ENCODE peak calls at places on chromosomes 13 and 19, in five cellular contexts. F, Q, O, S and Z are unnamed samples.
A peak's percentile ranks its signal among the peaks of the same experiment; 100 is the strongest.

GRCh38 chr13:49933511-49933910 is 2.6 kb downstream of the SPRYD7 start:
- DNase-seq in S (no peak), F (no peak), O (no peak), Q (peak; percentile 45), Z (no peak)

GRCh38 chr13:92297971-92298942 is 899.8 kb downstream of the GPC5 start:
- DNase-seq in O (no peak), Q (no peak), S (no peak), F (no peak), Z (no peak)

GRCh38 chr19:45439569-45440258 is 16.0 kb upstream of the ERCC1 start:
- DNase-seq in S (peak; percentile 83), O (peak; percentile 70), F (peak; percentile 58), Q (peak; percentile 70), Z (peak; percentile 82)

GRCh38 chr19:17806945-17807344 is 12.0 kb downstream of the B3GNT3 start:
- DNase-seq in F (peak; percentile 46), Q (no peak), O (no peak), S (no peak), Z (no peak)

GRCh38 chr19:4749870-4750269 is 26.2 kb upstream of the DPP9 start:
- DNase-seq in F (no peak), S (no peak), Q (no peak), O (no peak), Z (no peak)

GRCh38 chr19:40190891-40191835 is at the start of gene MAP3K10:
- DNase-seq in Q (peak; percentile 57), O (peak; percentile 62), S (peak; percentile 63), F (peak; percentile 49), Z (peak; percentile 65)

GRCh38 chr19:16871870-16872269 is 16.9 kb upstream of the F2RL3 start:
- DNase-seq in Q (no peak), F (no peak), S (no peak), O (no peak), Z (no peak)

GRCh38 chr19:51552608-51552995 is 18.5 kb upstream of the ZNF175 start:
- DNase-seq in F (no peak), O (no peak), S (no peak), Q (no peak), Z (no peak)

GRCh38 chr13:112574476-112575294 is 13.3 kb downstream of the TUBGCP3 start:
- DNase-seq in O (no peak), F (no peak), Q (no peak), S (no peak), Z (peak; percentile 19)

GRCh38 chr13:114328034-114328433 is 13.7 kb downstream of the CHAMP1 start:
- DNase-seq in O (no peak), S (no peak), Q (no peak), F (no peak), Z (no peak)

GRCh38 chr13:111966969-111967368 is 100.0 kb upstream of the SOX1 start:
- DNase-seq in F (no peak), O (no peak), Q (no peak), S (no peak), Z (no peak)

GRCh38 chr13:30308548-30308947 is 1.2 kb upstream of the KATNAL1 start:
- DNase-seq in S (no peak), Q (peak; percentile 79), F (peak; percentile 39), O (no peak), Z (peak; percentile 66)

GRCh38 chr13:97742084-97742483 is 211.4 kb upstream of the IPO5 start:
- DNase-seq in S (no peak), Q (no peak), F (no peak), O (no peak), Z (no peak)

GRCh38 chr19:11279505-11280236 is 16.3 kb upstream of the TSPAN16 start:
- DNase-seq in O (no peak), S (no peak), F (no peak), Q (no peak), Z (no peak)

GRCh38 chr13:112240076-112240475 is 136.1 kb upstream of the SPACA7 start:
- DNase-seq in S (no peak), O (no peak), Q (no peak), F (no peak), Z (no peak)

GRCh38 chr13:98648676-98649075 is 71.8 kb upstream of the STK24 start:
- DNase-seq in O (no peak), F (no peak), S (no peak), Q (no peak), Z (no peak)

GRCh38 chr13:60169239-60170031 is 5.7 kb upstream of the DIAPH3 start:
- DNase-seq in S (no peak), O (no peak), Q (no peak), F (no peak), Z (no peak)

GRCh38 chr19:19410553-19411550 is 5.4 kb downstream of the GATAD2A start:
- DNase-seq in O (no peak), Q (no peak), F (no peak), S (no peak), Z (no peak)

GRCh38 chr13:114174529-114174941 is 4.5 kb upstream of the CFAP97D2 start:
- DNase-seq in O (no peak), S (no peak), F (no peak), Q (peak; percentile 73), Z (peak; percentile 54)

GRCh38 chr13:107324416-107325204 is 756.7 kb upstream of the ARGLU1 start:
- DNase-seq in O (no peak), S (no peak), F (no peak), Q (peak; percentile 59), Z (peak; percentile 21)

GRCh38 chr13:113528101-113528797 is 37.7 kb upstream of the DCUN1D2 start:
- DNase-seq in F (no peak), S (no peak), O (no peak), Q (no peak), Z (no peak)

GRCh38 chr19:32928806-32929205 is 43.0 kb downstream of the CEP89 start:
- DNase-seq in O (no peak), F (no peak), S (no peak), Q (no peak), Z (peak; percentile 7)

GRCh38 chr19:46411088-46412033 is 2.0 kb downstream of the CCDC8 start:
- DNase-seq in O (no peak), S (no peak), F (no peak), Q (no peak), Z (no peak)

GRCh38 chr13:44818428-44818827 is 170.8 kb downstream of the NUFIP1 start:
- DNase-seq in Q (peak; percentile 53), O (no peak), S (no peak), F (peak; percentile 50), Z (peak; percentile 65)

GRCh38 chr19:3982701-3983541 is 2.3 kb downstream of the EEF2 start:
- DNase-seq in S (no peak), Q (peak; percentile 55), O (peak; percentile 42), F (peak; percentile 81), Z (peak; percentile 66)

GRCh38 chr13:30234763-30235162 is 72.6 kb downstream of the KATNAL1 start:
- DNase-seq in F (peak; percentile 8), S (no peak), Q (peak; percentile 24), O (no peak), Z (no peak)

GRCh38 chr13:49539746-49540145 is 44.0 kb downstream of the PHF11 start:
- DNase-seq in F (no peak), Q (no peak), O (no peak), S (no peak), Z (no peak)

GRCh38 chr19:7975037-7975436 is 30.4 kb downstream of the ELAVL1 start:
- DNase-seq in O (no peak), F (no peak), Q (no peak), S (no peak), Z (no peak)

GRCh38 chr19:19403373-19403901 is 2.0 kb upstream of the GATAD2A start:
- DNase-seq in F (peak; percentile 81), S (no peak), O (peak; percentile 18), Q (peak; percentile 15), Z (peak; percentile 27)